ENCODE peak calls at places on chromosomes 2 and 18, in four cellular contexts. N, Q, E and U are unnamed samples.

GRCh38 chr2:82993631-82994030 is 1465.4 kb downstream of the SUCLG1 start:
- DNase-seq in Q (peak; percentile 26), E (no peak), N (no peak), U (no peak)

GRCh38 chr18:45837283-45838070 is 12.0 kb downstream of the SIGLEC15 start:
- DNase-seq in N (peak; percentile 62), E (peak; percentile 68), Q (peak; percentile 58), U (peak; percentile 76)

GRCh38 chr2:127537142-127537541 is 1.7 kb downstream of the MYO7B start:
- DNase-seq in E (no peak), N (no peak), Q (no peak), U (peak; percentile 10)

GRCh38 chr2:69482471-69482870 is 45.2 kb upstream of the NFU1 start:
- DNase-seq in Q (no peak), N (no peak), E (no peak), U (no peak)

GRCh38 chr2:113273031-113273551 is 5.6 kb downstream of the PAX8 start:
- DNase-seq in Q (peak; percentile 27), N (no peak), E (no peak), U (no peak)

GRCh38 chr2:187453078-187453641 is 5.1 kb upstream of the CALCRL start:
- DNase-seq in E (no peak), Q (no peak), N (no peak), U (no peak)

GRCh38 chr18:4636957-4637356 is 181.8 kb upstream of the DLGAP1 start:
- DNase-seq in Q (peak; percentile 1), E (no peak), N (no peak), U (no peak)

GRCh38 chr2:176079851-176080539 is 3.8 kb downstream of the EVX2 start:
- DNase-seq in Q (peak; percentile 22), N (no peak), E (no peak), U (no peak)

GRCh38 chr2:29405707-29406106 is 290.5 kb downstream of the CLIP4 start:
- DNase-seq in E (no peak), N (no peak), Q (no peak), U (no peak)

GRCh38 chr2:37283207-37283606 is 41.4 kb downstream of the PRKD3 start:
- DNase-seq in E (no peak), Q (peak; percentile 93), N (no peak), U (no peak)

GRCh38 chr2:19046986-19047780 is 311.2 kb downstream of the OSR1 start:
- DNase-seq in E (no peak), N (no peak), Q (peak; percentile 65), U (no peak)

GRCh38 chr2:161488131-161488699 is 72.1 kb downstream of the TBR1 start:
- DNase-seq in N (no peak), Q (no peak), E (no peak), U (no peak)

GRCh38 chr2:27800856-27801255 is 29.3 kb downstream of the MRPL33 start:
- DNase-seq in E (no peak), N (no peak), Q (no peak), U (no peak)

GRCh38 chr18:9684901-9685738 is 23.0 kb upstream of the RAB31 start:
- DNase-seq in E (no peak), N (no peak), Q (peak; percentile 81), U (no peak)

GRCh38 chr18:2979871-2980606 is 32.9 kb downstream of the LPIN2 start:
- DNase-seq in E (no peak), Q (no peak), N (no peak), U (peak; percentile 42)

GRCh38 chr2:217932661-217933325 is 70.0 kb downstream of the TNS1 start:
- DNase-seq in Q (peak; percentile 71), N (no peak), E (no peak), U (no peak)

GRCh38 chr18:24964213-24964612 is 387.8 kb downstream of the ZNF521 start:
- DNase-seq in E (peak; percentile 2), Q (no peak), N (no peak), U (peak; percentile 17)

GRCh38 chr2:157875720-157876065 is 437 bp downstream of the ACVR1 start:
- DNase-seq in Q (peak; percentile 35), N (no peak), E (no peak), U (peak; percentile 50)

GRCh38 chr2:42337356-42337820 is 23.6 kb downstream of the COX7A2L start:
- DNase-seq in E (no peak), Q (no peak), N (no peak), U (no peak)

GRCh38 chr2:8794923-8795825 is 42.2 kb downstream of the KIDINS220 start:
- DNase-seq in E (no peak), Q (peak; percentile 72), N (no peak), U (no peak)

GRCh38 chr2:43212931-43213330 is 13.5 kb downstream of the ZFP36L2 start:
- DNase-seq in N (no peak), E (peak; percentile 100), Q (no peak), U (peak; percentile 67)

GRCh38 chr2:212208467-212208866 is 330.1 kb downstream of the ERBB4 start:
- DNase-seq in N (no peak), E (no peak), Q (no peak), U (no peak)

GRCh38 chr18:24022141-24022540 is 7.6 kb downstream of the TTC39C start:
- DNase-seq in E (no peak), N (no peak), Q (peak; percentile 73), U (no peak)

GRCh38 chr18:43238429-43238828 is 38.9 kb downstream of the SYT4 start:
- DNase-seq in Q (peak; percentile 28), N (no peak), E (no peak), U (no peak)

GRCh38 chr18:43234889-43235288 is 42.4 kb downstream of the SYT4 start:
- DNase-seq in E (no peak), N (no peak), Q (no peak), U (no peak)

GRCh38 chr18:43236921-43237320 is 40.4 kb downstream of the SYT4 start:
- DNase-seq in E (no peak), N (no peak), Q (peak; percentile 39), U (no peak)
- H3K27ac ChIP-seq in E (no peak overlapping the region), N (no peak overlapping the region), Q (no peak overlapping the region), U (no peak overlapping the region)

DNA sequence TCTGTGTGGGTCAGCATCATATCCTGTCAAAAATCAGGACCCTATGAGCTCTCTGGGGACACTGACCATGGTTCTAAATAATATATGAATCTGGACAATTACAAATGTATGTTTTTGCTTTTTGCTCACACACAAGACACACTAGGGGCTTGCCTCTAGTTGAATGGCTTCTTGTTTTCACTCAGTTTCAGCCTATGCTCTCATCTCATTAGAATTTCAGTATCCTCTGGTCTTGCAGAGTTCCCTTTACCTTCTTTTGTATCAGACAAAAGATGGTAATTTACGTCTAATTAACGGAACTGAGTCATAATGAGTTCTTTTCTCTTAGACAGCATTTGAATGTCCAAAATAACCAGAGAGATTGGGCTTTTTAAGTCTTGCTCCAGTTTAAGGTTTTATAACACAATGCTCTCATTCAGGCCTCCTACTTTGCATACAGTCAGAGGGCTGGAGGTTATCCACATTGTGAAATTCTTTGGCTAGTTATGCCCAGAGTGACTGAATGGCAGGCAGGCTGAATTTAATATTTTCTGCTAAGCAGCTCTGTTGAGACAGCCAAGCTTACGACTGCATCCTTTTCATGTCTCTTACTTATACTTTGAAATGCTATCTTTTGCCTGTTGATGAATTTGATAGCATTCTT is 90.3 kb downstream of the CDH2 start:
- DNase-seq in E (no peak), Q (peak; percentile 87), N (no peak), U (no peak)
- H3K4me3 ChIP-seq in E (no peak overlapping the region), Q (no peak overlapping the region), N (no peak overlapping the region), U (no peak overlapping the region)

GRCh38 chr2:191270303-191271178 is 25.3 kb downstream of the MYO1B start:
- DNase-seq in E (no peak), Q (no peak), N (no peak), U (no peak)
- H3K27ac ChIP-seq in E (no peak overlapping the region), Q (no peak overlapping the region), N (no peak overlapping the region), U (no peak overlapping the region)

GRCh38 chr2:203544402-203544801 is 9.3 kb upstream of the RAPH1 start:
- DNase-seq in Q (no peak), E (no peak), N (no peak), U (no peak)
- H3K4me3 ChIP-seq in Q (no peak overlapping the region), E (no peak overlapping the region), N (no peak overlapping the region), U (no peak overlapping the region)

GRCh38 chr18:68215931-68216330 is 499.0 kb downstream of the TMX3 start:
- DNase-seq in E (no peak), Q (peak; percentile 69), N (no peak), U (no peak)
- H3K27ac ChIP-seq in E (no peak overlapping the region), Q (no peak overlapping the region), N (no peak overlapping the region), U (no peak overlapping the region)

DNA sequence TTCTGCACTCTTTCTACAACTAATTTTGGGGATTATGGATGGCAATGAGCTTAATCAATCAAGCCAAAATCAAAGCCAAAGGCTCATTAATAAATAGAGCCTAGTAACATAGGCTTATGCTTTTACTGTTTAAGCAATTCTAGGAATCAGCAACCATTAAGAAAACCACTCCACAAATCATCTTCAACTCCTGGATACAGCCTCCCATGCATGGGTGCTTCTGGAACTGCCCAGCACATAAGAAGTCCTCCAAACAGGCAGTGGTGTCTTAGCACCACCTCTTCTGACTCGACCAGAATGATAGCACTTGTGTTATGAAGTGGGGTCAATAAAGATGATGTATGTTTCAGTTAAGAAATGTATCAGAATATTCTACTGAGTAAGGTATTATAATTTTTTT is 104.4 kb upstream of the SERPINE2 start:
- DNase-seq in Q (peak; percentile 23), E (no peak), N (no peak), U (no peak)
- H3K4me3 ChIP-seq in Q (no peak overlapping the region), E (no peak overlapping the region), N (no peak overlapping the region), U (no peak overlapping the region)

DNA sequence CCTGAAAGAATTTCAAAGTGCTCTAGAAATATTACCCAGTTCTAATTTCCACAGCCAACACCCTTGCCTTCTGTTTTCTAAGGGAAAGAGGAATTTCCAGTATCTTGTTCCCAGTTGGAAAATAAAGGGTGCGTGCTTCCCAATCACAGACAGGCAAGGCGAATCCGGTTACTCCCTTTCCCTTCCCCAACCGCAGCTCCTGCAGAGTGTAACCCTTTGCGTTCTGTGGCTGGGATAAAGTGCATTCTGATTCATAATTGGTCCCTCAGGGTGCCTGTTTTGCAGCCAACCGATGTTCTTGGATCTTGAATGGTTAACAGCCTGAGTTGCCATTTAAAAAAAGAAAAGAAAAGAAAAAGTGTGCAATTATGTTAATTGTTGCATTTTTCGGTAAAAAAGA is 40.6 kb upstream of the PGAP1 start:
- DNase-seq in N (no peak), E (no peak), Q (peak; percentile 73), U (peak; percentile 40)
- H3K27ac ChIP-seq in N (no peak overlapping the region), E (no peak overlapping the region), Q (no peak overlapping the region), U (no peak overlapping the region)

DNA sequence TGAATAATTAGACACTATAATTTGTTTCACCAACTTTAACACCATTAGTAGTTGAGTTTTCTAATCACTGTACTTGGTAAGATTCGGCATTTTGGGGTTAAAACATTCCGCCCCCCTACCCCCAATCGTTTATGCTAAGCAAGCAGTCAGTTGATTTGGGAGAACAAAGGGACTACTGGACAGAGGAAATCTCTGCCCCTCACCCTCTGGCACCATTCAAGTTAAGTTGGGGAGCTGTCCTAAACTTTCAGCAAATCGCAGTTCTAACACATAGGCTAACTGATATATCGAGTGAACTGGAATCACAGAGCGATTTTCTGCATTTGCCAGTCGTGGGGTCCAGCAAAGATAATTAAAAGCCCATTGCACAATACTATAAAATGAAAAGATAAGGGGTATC is 5.6 kb downstream of the KLF7 start:
- DNase-seq in E (no peak), N (no peak), Q (peak; percentile 53), U (no peak)
- H3K4me3 ChIP-seq in E (no peak overlapping the region), N (no peak overlapping the region), Q (no peak overlapping the region), U (no peak overlapping the region)